ENCODE peak calls at places on chromosomes 5 and 9, in eight cellular contexts. V is CD4-positive, alpha-beta T cell; M is heart left ventricle; I is breast epithelium; F is neural progenitor cell; X is mesenchymal stem cell; E is aorta; P is RWPE2. O is an unnamed sample. For H3K9me3, the result is how much of the 10 kb centered on the place peaks cover.

GRCh38 chr5:132054031-132054696 is 6.3 kb upstream of the IL3 start:
- DNase-seq in V (no peak), M (peak), I (no peak), F (no peak), X (no peak), E (no peak), P (peak), O (no peak)

GRCh38 chr9:123414226-123414625 is 58.2 kb downstream of the CRB2 start:
- DNase-seq in V (no peak), M (no peak), I (no peak), F (no peak), X (no peak), E (peak), P (no peak), O (no peak)

GRCh38 chr9:20619492-20619860 is 2.8 kb downstream of the MLLT3 start:
- DNase-seq in V (no peak), M (no peak), I (no peak), F (no peak), X (no peak), E (no peak), P (no peak), O (no peak)

GRCh38 chr9:121684381-121685145 is 33.1 kb downstream of the DAB2IP start:
- DNase-seq in V (no peak), M (peak), I (no peak), F (peak), X (peak), E (peak), P (no peak), O (no peak)

GRCh38 chr9:124590886-124591641 is 83.9 kb upstream of the NR5A1 start:
- DNase-seq in V (no peak), M (no peak), I (no peak), F (no peak), X (peak), E (no peak), P (no peak), O (no peak)

GRCh38 chr5:174806729-174807128 is 82.3 kb downstream of the MSX2 start:
- DNase-seq in V (no peak), M (no peak), I (no peak), F (no peak), X (no peak), E (no peak), P (no peak), O (no peak)

GRCh38 chr9:91533382-91533781 is 109.8 kb upstream of the NFIL3 start:
- DNase-seq in V (no peak), M (no peak), I (no peak), F (no peak), X (no peak), E (no peak), P (no peak), O (no peak)

GRCh38 chr5:11602298-11602697 is 301.9 kb downstream of the CTNND2 start:
- DNase-seq in V (no peak), M (no peak), I (no peak), F (no peak), X (no peak), E (no peak), P (no peak), O (no peak)

GRCh38 chr9:131618071-131618479 is 72.8 kb downstream of the PRRT1B start:
- DNase-seq in V (no peak), M (peak), I (peak), F (no peak), X (peak), E (peak), P (no peak), O (no peak)

GRCh38 chr5:144205141-144205551 is 34.5 kb downstream of the KCTD16 start:
- DNase-seq in V (no peak), M (no peak), I (no peak), F (peak), X (peak), E (peak), P (no peak), O (no peak)

GRCh38 chr9:115326461-115326860 is 208.5 kb upstream of the TNC start:
- DNase-seq in V (no peak), M (no peak), I (no peak), F (no peak), X (no peak), E (no peak), P (no peak), O (no peak)

GRCh38 chr9:99472240-99472915 is 250.3 kb downstream of the SEC61B start:
- DNase-seq in V (no peak), M (no peak), I (no peak), F (no peak), X (no peak), E (no peak), P (no peak), O (no peak)

GRCh38 chr9:26175264-26175663 is 497.0 kb upstream of the TUSC1 start:
- DNase-seq in V (no peak), M (no peak), I (peak), F (no peak), X (no peak), E (no peak), P (no peak), O (no peak)

GRCh38 chr5:1208743-1209551 is 7.6 kb downstream of the SLC6A19 start:
- DNase-seq in V (no peak), M (peak), I (no peak), F (peak), X (peak), E (peak), P (peak), O (no peak)

GRCh38 chr5:151085517-151086031 is 4.7 kb upstream of the TNIP1 start:
- DNase-seq in V (no peak), M (no peak), I (peak), F (no peak), X (peak), E (peak), P (no peak), O (peak)

GRCh38 chr5:76532061-76532460 is 91.1 kb downstream of the F2RL2 start:
- DNase-seq in V (no peak), M (no peak), I (no peak), F (no peak), X (no peak), E (no peak), P (no peak), O (no peak)

GRCh38 chr9:133426011-133426410 is 3.8 kb downstream of the ADAMTS13 start:
- DNase-seq in V (no peak), M (no peak), I (no peak), F (no peak), X (no peak), E (no peak), P (no peak), O (no peak)

DNA sequence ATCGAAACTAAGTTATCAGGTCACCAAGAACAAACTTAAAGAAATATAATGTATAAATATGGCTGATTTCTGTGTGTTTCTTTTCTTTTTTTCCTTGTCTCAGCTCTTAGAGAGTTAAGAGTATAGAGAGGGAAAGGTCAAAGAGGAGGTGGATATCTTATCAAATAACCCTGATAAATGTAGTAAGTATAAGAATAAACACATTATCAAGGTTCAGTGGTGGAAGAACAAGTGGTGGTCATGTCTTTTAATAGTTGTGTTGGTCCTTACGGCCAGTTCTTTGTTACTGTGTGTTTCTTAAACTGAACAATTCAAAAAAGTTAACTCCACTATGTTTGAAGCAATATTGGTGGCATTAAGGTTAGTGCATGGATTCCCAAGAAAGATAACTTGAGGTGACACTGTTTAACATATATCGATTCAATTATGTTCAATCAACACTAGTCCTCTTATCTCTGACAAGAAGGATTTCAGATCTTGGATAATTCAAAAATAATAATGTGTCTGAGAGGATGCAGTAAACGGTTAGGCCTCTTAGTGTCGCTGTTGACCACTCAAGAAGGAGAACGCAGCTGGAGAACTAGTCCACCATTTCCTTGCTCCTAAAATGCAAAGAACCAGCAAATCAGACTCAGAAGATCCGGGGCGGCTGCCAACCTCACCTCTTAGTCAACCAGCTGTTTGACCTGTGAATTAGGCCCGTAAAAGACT is at the start of gene PCDHGA3:
- DNase-seq in V (no peak), M (no peak), I (no peak), F (no peak), X (no peak), E (no peak), P (no peak), O (no peak)
- H3K9me3 ChIP-seq in V (under half), M (under half), I (half or more), F (under half), X (half or more), E (under half), P (under half), O (under half)

GRCh38 chr9:138071292-138071691 is 193.7 kb downstream of the CACNA1B start:
- DNase-seq in V (no peak), M (no peak), I (peak), F (no peak), X (no peak), E (no peak), P (no peak), O (no peak)
- H3K9me3 ChIP-seq in V (under half), M (under half), I (under half), F (under half), X (under half), E (under half), P (under half), O (under half)

GRCh38 chr9:77772641-77773040 is 124.5 kb upstream of the GNA14 start:
- DNase-seq in V (no peak), M (no peak), I (no peak), F (no peak), X (peak), E (no peak), P (no peak), O (no peak)
- H3K9me3 ChIP-seq in V (under half), M (under half), I (under half), F (under half), X (under half), E (under half), P (under half), O (under half)

DNA sequence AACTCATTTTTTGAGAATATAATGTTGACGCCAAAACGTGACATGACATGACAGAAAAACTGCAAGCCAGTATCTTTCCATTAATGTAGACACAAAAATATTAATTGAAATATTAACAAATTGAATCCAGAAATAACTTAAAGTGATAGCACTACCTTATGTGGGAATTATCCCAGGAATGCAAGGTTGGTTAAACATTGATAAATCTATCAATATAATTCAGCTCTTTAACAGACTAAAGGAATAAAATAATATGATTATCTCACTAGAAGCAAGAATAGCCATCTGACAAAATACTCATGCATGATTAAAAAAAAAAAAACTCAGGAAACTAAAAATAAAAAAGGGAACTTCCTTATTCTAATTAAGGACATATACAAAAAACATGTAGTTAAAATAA is 6.8 kb downstream of the ZNF510 start:
- DNase-seq in V (no peak), M (no peak), I (no peak), F (no peak), X (no peak), E (no peak), P (no peak), O (no peak)
- H3K9me3 ChIP-seq in V (half or more), M (under half), I (half or more), F (under half), X (half or more), E (under half), P (under half), O (under half)

GRCh38 chr9:68755051-68755450 is 50.0 kb downstream of the PIP5K1B start:
- DNase-seq in V (no peak), M (no peak), I (no peak), F (no peak), X (no peak), E (no peak), P (no peak), O (no peak)
- H3K9me3 ChIP-seq in V (under half), M (under half), I (under half), F (under half), X (under half), E (under half), P (under half), O (under half)

GRCh38 chr5:165101709-165102108 is 1596.3 kb downstream of the MAT2B start:
- DNase-seq in V (no peak), M (no peak), I (no peak), F (no peak), X (no peak), E (no peak), P (no peak), O (no peak)
- H3K9me3 ChIP-seq in V (under half), M (under half), I (under half), F (under half), X (under half), E (under half), P (under half), O (under half)

GRCh38 chr5:140875085-140876065 is at the start of gene PCDHA12:
- DNase-seq in V (no peak), M (no peak), I (no peak), F (peak), X (peak), E (no peak), P (peak), O (no peak)
- H3K9me3 ChIP-seq in V (under half), M (under half), I (half or more), F (under half), X (half or more), E (under half), P (under half), O (under half)

GRCh38 chr9:4024281-4024680 is 275.6 kb downstream of the GLIS3 start:
- DNase-seq in V (no peak), M (no peak), I (no peak), F (no peak), X (no peak), E (no peak), P (no peak), O (no peak)

GRCh38 chr9:4020747-4021296 is 279.0 kb downstream of the GLIS3 start:
- DNase-seq in V (no peak), M (no peak), I (no peak), F (no peak), X (peak), E (no peak), P (no peak), O (no peak)

GRCh38 chr9:4020038-4020746 is 279.7 kb downstream of the GLIS3 start:
- DNase-seq in V (no peak), M (no peak), I (no peak), F (no peak), X (peak), E (no peak), P (no peak), O (no peak)

GRCh38 chr9:4021621-4022213 is 278.2 kb downstream of the GLIS3 start:
- DNase-seq in V (no peak), M (no peak), I (no peak), F (no peak), X (no peak), E (no peak), P (no peak), O (no peak)

DNA sequence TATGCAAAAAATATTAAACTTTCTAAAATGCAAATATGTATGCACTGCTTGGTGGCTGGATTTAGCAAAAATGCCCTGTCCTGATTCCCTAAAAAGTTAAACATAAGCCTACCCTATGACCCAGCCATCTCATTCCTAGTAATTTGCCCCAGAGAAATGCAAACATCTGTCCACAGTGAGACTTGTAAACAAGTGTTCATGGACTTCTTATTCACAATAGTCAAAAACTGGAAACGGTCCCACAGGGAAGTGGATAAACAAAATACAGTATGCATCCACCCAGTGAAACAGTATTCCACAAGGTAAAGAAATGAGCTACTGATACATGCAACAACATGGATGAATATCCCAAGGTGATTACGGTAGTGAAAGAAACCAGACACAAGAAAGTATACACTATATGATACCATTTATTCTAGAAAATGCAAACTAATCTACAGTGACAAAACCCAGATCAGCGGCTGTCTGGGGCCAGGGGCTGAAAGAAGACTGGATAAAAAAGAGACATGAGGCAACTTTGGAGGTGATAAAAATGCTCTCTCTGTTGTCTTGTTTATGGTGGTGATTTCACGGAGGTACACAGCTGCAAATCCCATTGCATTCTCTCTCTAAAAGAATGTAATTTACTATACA is 277.3 kb downstream of the GLIS3 start:
- DNase-seq in V (no peak), M (no peak), I (no peak), F (no peak), X (peak), E (no peak), P (no peak), O (no peak)
- H3K9me3 ChIP-seq in V (under half), M (under half), I (under half), F (under half), X (under half), E (under half), P (under half), O (under half)

DNA sequence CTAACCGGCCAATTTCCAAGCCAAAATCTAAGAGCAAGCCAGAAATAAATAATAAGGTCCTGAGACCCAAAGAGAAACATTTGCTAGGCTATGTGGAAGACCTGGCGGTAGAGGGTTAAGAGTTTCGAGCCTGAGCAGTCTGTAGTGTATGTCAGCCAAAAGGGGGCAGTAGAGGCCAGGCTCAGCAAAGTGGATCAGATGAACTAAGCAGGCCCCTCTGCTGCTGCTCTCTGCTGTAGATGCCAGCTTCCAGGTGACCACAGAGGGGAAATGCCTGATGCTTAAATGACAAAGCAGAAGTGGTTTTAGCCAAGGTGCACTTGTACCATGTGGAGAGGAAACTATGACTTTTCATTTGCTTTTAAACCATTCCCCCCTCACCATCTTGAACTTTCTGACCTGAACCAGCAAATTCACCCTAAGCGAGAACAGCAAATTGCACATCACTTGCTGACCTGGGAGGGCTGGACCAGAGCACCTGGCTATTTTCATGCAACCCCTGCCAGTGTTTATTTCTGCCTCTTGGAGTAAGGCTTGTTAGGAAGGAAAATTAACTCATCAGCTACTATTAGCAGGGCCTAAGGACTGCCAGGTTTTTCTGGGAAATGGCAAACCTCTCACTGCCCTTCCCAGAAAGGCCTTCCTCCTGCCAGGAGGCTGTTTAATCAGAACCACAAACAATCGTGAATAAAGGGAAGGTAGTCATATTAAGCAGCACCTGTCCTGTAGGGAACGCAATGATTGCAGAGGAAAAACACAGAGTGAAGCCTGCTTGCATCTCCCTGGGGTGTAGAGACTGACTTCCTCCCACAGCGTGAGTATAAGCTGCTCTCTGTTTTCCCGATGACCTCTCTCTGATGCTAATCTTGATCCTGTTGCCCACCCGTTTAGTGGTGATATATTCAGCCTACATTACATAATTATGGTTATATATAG is 818.2 kb downstream of the TLR4 start:
- DNase-seq in V (no peak), M (no peak), I (no peak), F (peak), X (peak), E (peak), P (no peak), O (no peak)
- H3K9me3 ChIP-seq in V (under half), M (under half), I (under half), F (under half), X (under half), E (under half), P (under half), O (under half)

GRCh38 chr5:13188393-13188792 is 756.1 kb downstream of the DNAH5 start:
- DNase-seq in V (no peak), M (no peak), I (no peak), F (no peak), X (no peak), E (no peak), P (no peak), O (no peak)
- H3K9me3 ChIP-seq in V (under half), M (under half), I (under half), F (under half), X (under half), E (under half), P (under half), O (under half)